ENCODE peak calls at places on chromosomes 1 and 21, in four cellular contexts. Q, F, K and P are unnamed samples.

GRCh38 chr1:2803086-2803930 is 1.8 kb upstream of the TTC34 start:
- DNase-seq in K (no peak), F (no peak), Q (no peak), P (no peak)

GRCh38 chr1:184158911-184159701 is 107.6 kb downstream of the TSEN15 start:
- DNase-seq in Q (no peak), K (no peak), F (no peak), P (no peak)

GRCh38 chr21:45031231-45032191 is 42.9 kb upstream of the ADARB1 start:
- DNase-seq in F (no peak), Q (no peak), K (no peak), P (no peak)

GRCh38 chr1:13757693-13758092 is 57.7 kb downstream of the PRDM2 start:
- DNase-seq in Q (no peak), F (no peak), K (no peak), P (no peak)

GRCh38 chr1:21491483-21492170 is 17.6 kb upstream of the ALPL start:
- DNase-seq in F (no peak), K (no peak), Q (no peak), P (peak)

GRCh38 chr1:153233448-153233847 is 16.1 kb downstream of the PRR9 start:
- DNase-seq in K (no peak), Q (no peak), F (no peak), P (no peak)

GRCh38 chr1:147472953-147473734 is 68.2 kb upstream of the BCL9 start:
- DNase-seq in F (no peak), Q (no peak), K (no peak), P (no peak)

GRCh38 chr1:26015358-26015757 is 6.2 kb upstream of the EXTL1 start:
- DNase-seq in K (no peak), F (no peak), Q (no peak), P (no peak)

GRCh38 chr1:19647643-19648042 is 3.5 kb downstream of the NBL1 start:
- DNase-seq in Q (no peak), K (no peak), F (no peak), P (no peak)

GRCh38 chr1:241482761-241483250 is 36.7 kb downstream of the FH start:
- DNase-seq in Q (no peak), F (no peak), K (no peak), P (no peak)

GRCh38 chr1:100894622-100895539 is at the start of gene EXTL2:
- DNase-seq in K (peak), Q (peak), F (peak), P (peak)

GRCh38 chr1:216186816-216187215 is 236.4 kb downstream of the USH2A start:
- DNase-seq in Q (no peak), K (no peak), F (no peak), P (no peak)

GRCh38 chr1:17158961-17159360 is 39.7 kb upstream of the PADI2 start:
- DNase-seq in F (no peak), K (no peak), Q (no peak), P (no peak)

GRCh38 chr1:171226757-171227370 is 21.4 kb upstream of the FMO1 start:
- DNase-seq in K (no peak), F (no peak), Q (no peak), P (peak)

GRCh38 chr1:234125283-234125682 is 220.8 kb downstream of the SLC35F3 start:
- DNase-seq in Q (peak), K (no peak), F (no peak), P (peak)

GRCh38 chr1:151255381-151255780 is 847 bp downstream of the PSMD4 start:
- DNase-seq in F (no peak), K (no peak), Q (no peak), P (no peak)

GRCh38 chr1:43317817-43318471 is 17.2 kb downstream of the TIE1 start:
- DNase-seq in F (peak), K (no peak), Q (no peak), P (no peak)